ENCODE peak calls at places on chromosome X, in six cellular contexts. J, U, Q, Y, H and M are unnamed samples.

GRCh38 chrX:106014119-106014775 is 24.3 kb downstream of the SERPINA7 start:
- DNase-seq in J (no peak), U (no peak), Q (no peak), Y (no peak), H (no peak), M (no peak)

GRCh38 chrX:110992611-110993010 is 103.4 kb upstream of the PAK3 start:
- DNase-seq in J (no peak), U (peak), Q (peak), Y (peak), H (no peak), M (no peak)

GRCh38 chrX:77527233-77528001 is 80.2 kb downstream of the FGF16 start:
- DNase-seq in J (no peak), U (no peak), Q (no peak), Y (no peak), H (no peak), M (no peak)

GRCh38 chrX:66863721-66864120 is 224.8 kb upstream of the EDA2R start:
- DNase-seq in J (no peak), U (no peak), Q (no peak), Y (no peak), H (no peak), M (no peak)

GRCh38 chrX:143633530-143634372 is 2.1 kb downstream of the SLITRK4 start:
- DNase-seq in J (no peak), U (no peak), Q (no peak), Y (no peak), H (no peak), M (no peak)

GRCh38 chrX:28586891-28587635 is at the start of gene IL1RAPL1:
- DNase-seq in J (no peak), U (no peak), Q (no peak), Y (no peak), H (no peak), M (no peak)

GRCh38 chrX:150694738-150695410 is 1.7 kb downstream of the MTMR1 start:
- DNase-seq in J (no peak), U (no peak), Q (peak), Y (no peak), H (no peak), M (no peak)

GRCh38 chrX:20412871-20413486 is 146.3 kb upstream of the RPS6KA3 start:
- DNase-seq in J (no peak), U (peak), Q (peak), Y (peak), H (no peak), M (no peak)

GRCh38 chrX:134721766-134722532 is 63.7 kb upstream of the PLAC1 start:
- DNase-seq in J (no peak), U (no peak), Q (no peak), Y (no peak), H (no peak), M (no peak)

GRCh38 chrX:133493366-133493765 is 78.1 kb upstream of the GPC4 start:
- DNase-seq in J (no peak), U (no peak), Q (no peak), Y (no peak), H (no peak), M (no peak)

GRCh38 chrX:29397506-29397905 is 810.3 kb downstream of the IL1RAPL1 start:
- DNase-seq in J (no peak), U (no peak), Q (no peak), Y (no peak), H (no peak), M (no peak)

GRCh38 chrX:17977696-17978095 is 116.6 kb upstream of the RAI2 start:
- DNase-seq in J (no peak), U (no peak), Q (no peak), Y (no peak), H (no peak), M (no peak)

GRCh38 chrX:111444881-111445280 is 32.9 kb upstream of the DCX start:
- DNase-seq in J (no peak), U (no peak), Q (no peak), Y (no peak), H (no peak), M (no peak)

GRCh38 chrX:24285082-24285481 is 28.8 kb downstream of the SUPT20HL2 start:
- DNase-seq in J (no peak), U (no peak), Q (no peak), Y (no peak), H (no peak), M (no peak)

GRCh38 chrX:154603438-154604430 is 15.3 kb downstream of the CTAG1B start:
- DNase-seq in J (no peak), U (no peak), Q (no peak), Y (no peak), H (peak), M (no peak)